ENCODE peak calls at places on chromosomes 6 and 20, in four cellular contexts. M, T, O and G are unnamed samples.

GRCh38 chr6:137489410-137490371 is 4.5 kb downstream of the OLIG3 start:
- DNase-seq in M (no peak), T (no peak), O (peak), G (peak)

GRCh38 chr6:46989384-46989783 is 52.7 kb downstream of the ADGRF1 start:
- DNase-seq in M (no peak), T (no peak), O (no peak), G (no peak)

GRCh38 chr20:56001106-56001785 is 4.1 kb downstream of the CBLN4 start:
- DNase-seq in M (no peak), T (peak), O (no peak), G (peak)

GRCh38 chr6:63792846-63793245 is 157.2 kb downstream of the PHF3 start:
- DNase-seq in M (no peak), T (no peak), O (no peak), G (no peak)

GRCh38 chr6:21189721-21190120 is 403.8 kb upstream of the SOX4 start:
- DNase-seq in M (no peak), T (no peak), O (no peak), G (no peak)

GRCh38 chr20:1363522-1363921 is 29.3 kb downstream of the FKBP1A start:
- DNase-seq in M (no peak), T (no peak), O (no peak), G (no peak)

GRCh38 chr6:28137458-28138020 is 4.1 kb upstream of the ZKSCAN8 start:
- DNase-seq in M (no peak), T (no peak), O (no peak), G (no peak)

GRCh38 chr6:144543006-144543871 is 258.1 kb downstream of the UTRN start:
- DNase-seq in M (no peak), T (no peak), O (no peak), G (no peak)

GRCh38 chr6:17721671-17722070 is 14.9 kb upstream of the NUP153 start:
- DNase-seq in M (no peak), T (no peak), O (no peak), G (no peak)

GRCh38 chr6:43204271-43205105 is 22.5 kb downstream of the CUL9 start:
- DNase-seq in M (no peak), T (no peak), O (no peak), G (no peak)

GRCh38 chr6:112806163-112806900 is 459.2 kb downstream of the RFPL4B start:
- DNase-seq in M (no peak), T (no peak), O (no peak), G (no peak)

GRCh38 chr20:53003420-53003819 is 31.3 kb downstream of the TSHZ2 start:
- DNase-seq in M (no peak), T (no peak), O (no peak), G (no peak)

GRCh38 chr20:61330441-61330840 is 78.4 kb downstream of the CDH4 start:
- DNase-seq in M (no peak), T (no peak), O (no peak), G (no peak)

GRCh38 chr6:1123976-1124375 is 187.9 kb upstream of the FOXQ1 start:
- DNase-seq in M (no peak), T (no peak), O (no peak), G (no peak)

GRCh38 chr6:118468682-118469465 is 79.2 kb upstream of the PLN start:
- DNase-seq in M (no peak), T (peak), O (no peak), G (no peak)

GRCh38 chr20:2465100-2465499 is 5.5 kb downstream of the SNRPB start:
- DNase-seq in M (no peak), T (no peak), O (no peak), G (no peak)

GRCh38 chr20:43516251-43516824 is 8.8 kb downstream of the L3MBTL1 start:
- DNase-seq in M (no peak), T (no peak), O (no peak), G (no peak)

GRCh38 chr6:117677553-117678131 is 2.4 kb downstream of the NUS1 start:
- DNase-seq in M (peak), T (no peak), O (no peak), G (no peak)

GRCh38 chr6:18595774-18596528 is 208.8 kb downstream of the RNF144B start:
- DNase-seq in M (peak), T (peak), O (peak), G (peak)

GRCh38 chr6:100426241-100426640 is 38.5 kb downstream of the SIM1 start:
- DNase-seq in M (no peak), T (no peak), O (no peak), G (no peak)

GRCh38 chr20:44125332-44126127 is 61.5 kb downstream of the JPH2 start:
- DNase-seq in M (no peak), T (no peak), O (no peak), G (no peak)

GRCh38 chr20:16104783-16105182 is 468.5 kb downstream of the KIF16B start:
- DNase-seq in M (no peak), T (no peak), O (no peak), G (peak)

GRCh38 chr20:46959081-46959692 is 64.5 kb downstream of the EYA2 start:
- DNase-seq in M (no peak), T (peak), O (no peak), G (no peak)

GRCh38 chr6:40183902-40184301 is 249.6 kb upstream of the MOCS1 start:
- DNase-seq in M (no peak), T (no peak), O (no peak), G (no peak)

GRCh38 chr20:9323622-9324021 is 190.8 kb upstream of the LAMP5 start:
- DNase-seq in M (no peak), T (peak), O (peak), G (peak)

GRCh38 chr6:110067837-110068591 is 89.9 kb downstream of the GPR6 start:
- DNase-seq in M (no peak), T (no peak), O (no peak), G (no peak)

GRCh38 chr6:85516168-85516567 is 66.3 kb downstream of the NT5E start:
- DNase-seq in M (no peak), T (peak), O (no peak), G (no peak)

GRCh38 chr6:7617954-7618764 is 28.2 kb downstream of the SNRNP48 start:
- DNase-seq in M (no peak), T (no peak), O (no peak), G (no peak)

GRCh38 chr6:155646443-155646842 is 190.8 kb upstream of the NOX3 start:
- DNase-seq in M (no peak), T (no peak), O (no peak), G (no peak)

GRCh38 chr6:149065658-149066556 is 251.6 kb upstream of the TAB2 start:
- DNase-seq in M (no peak), T (no peak), O (no peak), G (no peak)

GRCh38 chr6:165231581-165232276 is 77.7 kb downstream of the C6orf118 start:
- DNase-seq in M (no peak), T (no peak), O (peak), G (peak)

GRCh38 chr6:24534329-24534728 is 39.6 kb downstream of the ALDH5A1 start:
- DNase-seq in M (no peak), T (no peak), O (no peak), G (no peak)

GRCh38 chr6:15444881-15445280 is 199.0 kb downstream of the JARID2 start:
- DNase-seq in M (no peak), T (peak), O (no peak), G (peak)

GRCh38 chr20:58102744-58103516 is 125.5 kb downstream of the ANKRD60 start:
- DNase-seq in M (no peak), T (no peak), O (no peak), G (no peak)

GRCh38 chr20:5919634-5920544 is 30.4 kb downstream of the TRMT6 start:
- DNase-seq in M (no peak), T (no peak), O (no peak), G (no peak)

GRCh38 chr6:127510876-127511275 is 8.3 kb downstream of the MTCL3 start:
- DNase-seq in M (no peak), T (no peak), O (no peak), G (no peak)
- TF ChIP-seq FOXJ3 in M (no peak), T (no peak), O (no peak), G (no peak)

GRCh38 chr20:49583669-49584417 is 15.9 kb upstream of the PTGIS start:
- DNase-seq in M (peak), T (peak), O (no peak), G (no peak)
- TF ChIP-seq FOXJ3 in M (no peak), T (peak), O (no peak), G (no peak)

DNA sequence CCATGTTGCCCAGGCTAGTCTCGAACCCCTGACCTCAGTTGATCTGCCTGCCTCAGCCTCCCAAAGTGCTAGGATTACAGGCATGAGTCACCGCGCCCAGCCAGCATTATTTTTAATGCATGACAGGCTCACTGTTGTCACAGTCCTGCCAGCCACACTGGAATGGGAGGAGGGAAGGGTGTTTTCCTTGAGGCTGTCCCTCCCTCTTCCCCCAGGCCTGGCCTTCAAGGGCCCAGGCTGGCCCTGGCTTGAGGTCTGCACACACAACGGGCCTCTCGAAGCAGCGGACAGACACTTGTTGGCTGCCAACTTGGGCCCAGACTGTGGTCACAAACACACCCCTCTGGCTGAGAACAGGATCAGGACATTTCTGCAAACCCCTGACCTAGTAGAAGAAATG is 10.1 kb downstream of the SNTA1 start:
- DNase-seq in M (no peak), T (no peak), O (no peak), G (no peak)
- TF ChIP-seq FOXJ3 in M (no peak), T (no peak), O (no peak), G (no peak)

GRCh38 chr6:168364793-168365421 is 45.3 kb upstream of the DACT2 start:
- DNase-seq in M (no peak), T (no peak), O (no peak), G (no peak)

GRCh38 chr6:168367285-168367720 is 47.7 kb upstream of the DACT2 start:
- DNase-seq in M (no peak), T (no peak), O (no peak), G (no peak)

GRCh38 chr6:168366473-168366872 is 46.9 kb upstream of the DACT2 start:
- DNase-seq in M (no peak), T (no peak), O (no peak), G (no peak)

GRCh38 chr6:168363811-168364792 is 44.5 kb upstream of the DACT2 start:
- DNase-seq in M (no peak), T (no peak), O (no peak), G (no peak)

DNA sequence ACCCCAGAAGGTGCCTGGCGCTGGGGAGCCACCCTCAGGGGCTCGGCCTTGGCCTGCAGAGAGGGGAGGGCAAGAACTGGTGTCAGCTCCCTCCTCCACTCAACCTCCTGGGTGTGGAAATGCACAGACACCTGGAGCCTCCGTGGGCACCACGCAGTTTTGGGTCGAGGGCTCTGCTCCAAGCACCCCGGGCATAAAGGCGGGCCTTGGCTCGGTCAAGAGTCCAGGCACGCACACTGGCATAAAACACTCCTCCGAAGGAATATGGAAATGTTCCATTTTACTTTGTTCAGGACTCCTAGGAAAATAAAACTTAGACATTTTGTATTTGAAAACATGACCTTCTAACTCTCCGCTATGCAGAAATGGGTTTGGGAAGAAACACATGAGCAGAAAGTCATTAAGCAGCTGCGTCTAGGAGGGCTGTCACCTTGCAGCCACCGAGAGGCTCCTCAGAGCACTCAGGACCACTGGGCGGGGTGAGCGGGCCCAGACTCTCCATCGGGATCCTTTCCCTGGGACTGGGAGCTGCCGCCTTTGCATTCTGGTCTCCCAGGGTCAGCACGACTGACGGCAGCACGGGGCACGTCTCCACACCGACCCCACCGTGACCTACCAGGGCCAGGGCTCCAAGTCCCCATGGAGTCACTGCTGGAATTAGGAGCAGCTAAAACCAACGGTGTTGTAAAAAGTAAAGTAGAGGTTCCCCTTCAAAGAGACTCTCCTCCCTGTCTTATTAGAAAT is 46.0 kb upstream of the DACT2 start:
- DNase-seq in M (no peak), T (no peak), O (no peak), G (no peak)
- TF ChIP-seq FOXJ3 in M (no peak), T (no peak), O (no peak), G (no peak)

DNA sequence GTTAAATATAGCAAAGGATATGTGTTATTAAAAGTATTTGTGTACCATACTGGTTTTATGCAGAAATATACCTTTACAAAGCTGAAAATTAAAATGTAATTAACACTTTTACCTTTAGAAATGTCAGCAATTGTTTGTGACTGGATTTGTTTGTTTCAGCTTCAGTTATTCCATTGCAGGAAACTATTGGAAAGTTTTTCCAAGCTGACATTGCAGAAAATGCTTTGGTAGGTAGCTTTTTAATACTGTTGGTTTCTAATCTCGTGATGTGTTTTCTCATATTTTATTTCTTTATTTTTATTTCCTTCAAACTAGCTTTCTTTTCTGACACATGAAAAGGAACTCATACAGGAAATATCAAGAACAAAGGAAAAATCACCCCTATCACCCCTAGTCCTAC is 8.2 kb downstream of the NDUFAF5 start:
- DNase-seq in M (no peak), T (no peak), O (no peak), G (no peak)
- TF ChIP-seq FOXJ3 in M (no peak), T (no peak), O (no peak), G (no peak)

GRCh38 chr6:41939848-41940758 is 1.5 kb downstream of the CCND3 start:
- DNase-seq in M (peak), T (no peak), O (peak), G (no peak)
- TF ChIP-seq FOXJ3 in M (no peak), T (no peak), O (no peak), G (no peak)